ENCODE peak calls at places on chromosomes 11 and 22, in nine cellular contexts. C, N, A, V, Q, Z, R, B and X are unnamed samples. For H3K4me1 and H3K36me3, the result is how much of the 10 kb centered on the place peaks cover.

GRCh38 chr22:45285431-45286058 is 796 bp downstream of the UPK3A start:
- DNase-seq in N (no peak), Q (no peak), B (no peak), R (no peak), Z (peak), A (no peak), V (no peak), C (no peak), X (no peak)

GRCh38 chr11:8056810-8057463 is 24.1 kb upstream of the TUB start:
- DNase-seq in A (peak), C (no peak), N (no peak), R (peak), B (no peak), Z (no peak), Q (peak), V (peak), X (peak)

GRCh38 chr22:27575348-27575747 is 226.2 kb downstream of the MN1 start:
- DNase-seq in N (no peak), Z (no peak), Q (no peak), A (no peak), V (no peak), C (no peak), R (no peak), B (no peak), X (no peak)

GRCh38 chr11:123641495-123641840 is 13.0 kb downstream of the SCN3B start:
- DNase-seq in Q (no peak), Z (no peak), R (no peak), V (no peak), B (no peak), C (no peak), A (no peak), N (no peak), X (no peak)

GRCh38 chr11:86589204-86589603 is 83.2 kb downstream of the ME3 start:
- DNase-seq in N (no peak), B (no peak), R (no peak), V (no peak), Z (no peak), C (no peak), Q (no peak), A (no peak), X (no peak)

GRCh38 chr22:45918455-45919370 is 58.2 kb downstream of the WNT7B start:
- DNase-seq in V (no peak), R (peak), N (no peak), C (no peak), Z (no peak), A (peak), Q (no peak), B (no peak), X (no peak)

GRCh38 chr11:22491826-22492225 is 133.8 kb downstream of the FANCF start:
- DNase-seq in Q (no peak), R (peak), B (no peak), C (no peak), V (no peak), Z (no peak), N (no peak), A (no peak), X (no peak)

GRCh38 chr22:38036392-38037062 is 20.7 kb upstream of the PICK1 start:
- DNase-seq in C (no peak), A (no peak), B (no peak), N (no peak), Z (no peak), Q (no peak), R (no peak), V (no peak), X (no peak)

GRCh38 chr11:47879259-47880184 is 31.4 kb upstream of the NUP160 start:
- DNase-seq in B (no peak), Q (no peak), Z (no peak), V (no peak), C (no peak), N (no peak), R (no peak), A (no peak), X (no peak)

GRCh38 chr11:17786824-17787525 is 52.4 kb downstream of the KCNC1 start:
- DNase-seq in Q (no peak), V (peak), Z (no peak), N (no peak), C (no peak), R (peak), A (peak), B (no peak), X (no peak)

GRCh38 chr11:1123970-1124369 is 33.8 kb upstream of the MUC5AC start:
- DNase-seq in Q (peak), N (no peak), C (no peak), R (no peak), B (no peak), V (peak), Z (no peak), A (no peak), X (no peak)

GRCh38 chr11:3154001-3154599 is 11.0 kb downstream of the OSBPL5 start:
- DNase-seq in B (peak), A (no peak), V (peak), Q (peak), R (peak), Z (no peak), N (peak), C (no peak), X (no peak)

GRCh38 chr11:27497284-27497866 is 9.2 kb downstream of the LIN7C start:
- DNase-seq in C (no peak), R (peak), B (no peak), V (no peak), A (peak), Z (no peak), N (no peak), Q (no peak), X (no peak)

GRCh38 chr11:118911113-118911879 is 14.4 kb downstream of the BCL9L start:
- DNase-seq in Z (peak), B (no peak), V (peak), Q (no peak), A (peak), N (no peak), C (peak), R (peak), X (peak)

GRCh38 chr11:121449123-121449522 is 3.0 kb upstream of the SORL1 start:
- DNase-seq in Q (no peak), N (no peak), Z (no peak), A (no peak), R (no peak), C (no peak), V (no peak), B (no peak), X (no peak)

GRCh38 chr11:67501854-67502253 is 3.3 kb downstream of the PITPNM1 start:
- DNase-seq in V (no peak), R (no peak), N (no peak), A (no peak), Z (no peak), Q (no peak), B (no peak), C (no peak), X (no peak)

DNA sequence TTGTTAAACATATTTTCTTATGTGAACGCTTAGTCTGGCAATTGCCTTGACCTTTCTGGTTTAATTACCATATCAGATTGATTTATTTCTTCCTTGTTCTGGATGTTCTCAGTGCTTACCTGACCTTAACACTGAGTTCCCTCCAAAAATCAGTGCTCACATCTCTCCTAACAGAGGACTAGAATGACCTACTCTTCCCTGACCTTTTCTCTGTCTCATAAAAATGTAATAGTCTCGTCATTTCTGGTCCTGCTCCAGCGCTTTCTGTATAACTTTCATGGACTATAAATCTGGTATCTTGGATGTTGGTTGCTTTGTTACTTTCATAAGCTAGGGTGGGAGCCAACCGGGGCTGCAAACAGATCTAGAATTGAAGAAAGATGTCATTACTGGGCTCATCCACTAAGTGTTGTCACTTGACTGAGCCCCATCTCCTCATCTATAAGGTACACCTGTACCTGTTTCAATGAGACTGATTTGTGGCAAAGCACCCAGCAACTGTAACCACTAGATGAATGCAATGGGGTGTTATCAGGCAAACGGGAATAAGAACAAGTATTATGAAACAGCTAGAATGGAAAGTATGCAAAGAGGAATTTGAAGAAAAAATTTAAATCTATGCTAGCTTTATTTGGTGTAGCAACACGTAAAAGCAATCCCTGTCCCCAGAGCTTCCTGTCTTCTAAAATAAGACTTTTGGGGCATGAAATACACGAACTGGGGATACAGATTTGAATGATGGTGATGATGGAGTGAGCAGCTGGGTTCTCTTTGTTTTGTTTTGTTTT is 2.4 kb downstream of the FADS2 start:
- DNase-seq in R (peak), A (peak), Q (no peak), B (no peak), Z (no peak), V (no peak), N (no peak), C (no peak), X (peak)
- H3K4me1 ChIP-seq in R (under half), A (under half), Q (under half), B (half or more), Z (under half), V (under half), N (under half), C (under half), X (half or more)

DNA sequence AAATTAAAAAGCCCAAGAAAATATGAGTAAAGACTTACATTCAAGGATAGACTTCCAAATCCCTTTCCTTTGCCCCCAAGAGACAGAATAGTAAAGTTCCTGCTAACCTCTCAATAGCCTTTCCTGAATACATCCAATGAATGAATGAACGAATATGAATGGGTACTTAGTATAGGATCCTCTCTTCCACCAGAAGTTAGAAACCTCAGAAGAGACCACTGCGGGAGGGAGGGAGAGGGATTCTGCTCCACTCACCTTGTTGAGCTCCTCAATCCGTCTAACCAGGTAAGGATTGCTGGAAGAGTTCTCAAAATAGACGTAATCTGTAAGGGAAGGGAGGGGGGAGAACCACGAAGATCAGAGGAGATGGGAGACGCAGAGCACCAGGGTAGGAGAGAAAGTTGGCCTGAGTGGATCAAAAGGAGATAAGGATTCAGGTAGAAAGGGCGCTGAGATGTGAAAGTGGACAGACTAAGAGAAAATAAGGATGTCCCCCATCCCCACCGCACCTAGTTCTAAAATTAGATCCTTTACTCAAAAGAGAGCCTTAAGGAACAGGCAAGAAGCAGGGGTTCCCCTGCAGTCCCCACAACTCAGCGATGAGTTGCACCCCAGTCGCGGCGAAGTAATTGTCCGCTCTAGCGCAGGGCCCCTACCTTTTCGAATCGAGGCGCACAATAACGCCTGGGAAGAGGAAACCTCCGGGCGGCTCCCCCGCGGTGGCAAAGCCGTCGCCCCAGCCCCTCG is 1.1 kb downstream of the MTA2 start:
- DNase-seq in N (no peak), B (no peak), C (no peak), A (no peak), Q (no peak), Z (no peak), V (peak), R (no peak), X (no peak)
- H3K36me3 ChIP-seq in N (under half), B (under half), C (under half), A (under half), Q (under half), Z (under half), V (under half), R (under half), X (under half)

DNA sequence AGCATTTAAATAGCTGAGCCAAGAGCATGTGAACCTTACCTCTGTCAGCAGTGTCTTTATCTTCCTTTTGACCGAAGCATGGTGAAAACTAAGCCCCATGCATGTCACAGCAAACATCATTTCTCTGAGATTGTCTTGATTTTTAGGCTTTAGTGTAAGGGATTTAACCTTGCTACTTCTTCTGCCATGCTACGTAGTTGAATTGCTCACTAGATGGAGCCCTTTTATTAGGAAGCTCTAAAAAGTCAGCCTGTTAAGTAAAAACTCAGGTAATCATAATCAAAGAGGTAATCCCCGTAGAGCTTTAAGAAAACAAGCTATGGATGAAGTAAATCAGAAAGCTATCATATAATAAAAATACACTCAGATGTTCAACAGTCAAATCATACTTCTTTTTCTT is 149.5 kb downstream of the PGR start:
- DNase-seq in N (no peak), Z (peak), B (no peak), R (no peak), Q (no peak), A (peak), V (no peak), C (no peak), X (no peak)
- TF ChIP-seq CTCF in N (peak), Z (peak), B (peak), R (peak), Q (no peak), A (peak), V (peak), C (peak), X (peak)

GRCh38 chr11:65295571-65296338 is 18.9 kb upstream of the CDC42EP2 start:
- DNase-seq in B (no peak), V (peak), A (no peak), Z (no peak), R (no peak), C (no peak), N (no peak), Q (no peak), X (no peak)

GRCh38 chr11:65298131-65298535 is 16.5 kb upstream of the CDC42EP2 start:
- DNase-seq in B (peak), N (peak), R (no peak), V (peak), Q (no peak), Z (no peak), A (peak), C (no peak), X (peak)

GRCh38 chr11:65298655-65299179 is 15.9 kb upstream of the CDC42EP2 start:
- DNase-seq in N (peak), V (peak), Z (no peak), Q (no peak), C (no peak), R (peak), A (peak), B (peak), X (peak)

GRCh38 chr11:65295001-65295400 is 19.7 kb upstream of the CDC42EP2 start:
- DNase-seq in R (no peak), A (no peak), V (peak), Q (no peak), N (no peak), Z (no peak), B (peak), C (no peak), X (no peak)

GRCh38 chr11:65297026-65297667 is 17.5 kb upstream of the CDC42EP2 start:
- DNase-seq in Z (no peak), B (peak), C (no peak), A (no peak), R (no peak), Q (no peak), N (peak), V (peak), X (no peak)
- H3K4me1 ChIP-seq in Z (half or more), B (half or more), C (under half), A (under half), R (under half), Q (under half), N (under half), V (under half), X (under half)

GRCh38 chr22:25726241-25726640 is 15.7 kb upstream of the MYO18B start:
- DNase-seq in Z (peak), B (no peak), Q (no peak), C (no peak), R (peak), V (no peak), N (no peak), A (peak), X (no peak)
- H3K36me3 ChIP-seq in Z (under half), B (under half), Q (under half), C (under half), R (under half), V (under half), N (under half), A (under half), X (under half)